ENCODE peak calls at places on chromosomes 4 and X, in five cellular contexts. H is HepG2, Z is SK-N-SH, N is transverse colon, K is H1. G is an unnamed sample.

GRCh38 chr4:8868321-8869001 is 3.2 kb downstream of the HMX1 start:
- DNase-seq in H (no peak), Z (no peak), N (no peak), K (no peak), G (no peak)

GRCh38 chr4:156330436-156331031 is 376.9 kb upstream of the CTSO start:
- DNase-seq in K (no peak), H (no peak), N (peak; percentile 9), Z (no peak), G (no peak)

GRCh38 chr4:123564758-123565346 is 168.3 kb downstream of the SPRY1 start:
- DNase-seq in K (peak; percentile 41), Z (peak; percentile 60), H (peak; percentile 92), N (peak; percentile 66), G (peak; percentile 52)

GRCh38 chr4:119788334-119789266 is 160.0 kb upstream of the PDE5A start:
- DNase-seq in K (no peak), N (no peak), H (no peak), Z (no peak), G (no peak)

GRCh38 chr4:165207431-165208321 is at the start of gene KLHL2:
- DNase-seq in K (no peak), H (peak; percentile 49), N (peak; percentile 85), Z (peak; percentile 95), G (peak; percentile 86)

GRCh38 chr4:47525154-47525819 is 40.2 kb downstream of the ATP10D start:
- DNase-seq in N (no peak), K (no peak), Z (no peak), H (no peak), G (no peak)

GRCh38 chrX:95071052-95071451 is 1397.0 kb downstream of the FAM133A start:
- DNase-seq in K (no peak), Z (no peak), H (no peak), N (no peak), G (no peak)

GRCh38 chrX:56794404-56794803 is 65.4 kb downstream of the NBDY start:
- DNase-seq in K (no peak), N (no peak), H (no peak), Z (no peak), G (peak; percentile 14)

GRCh38 chrX:57528670-57529255 is 63.0 kb upstream of the ZXDB start:
- DNase-seq in Z (no peak), N (no peak), H (peak; percentile 5), K (no peak), G (no peak)

GRCh38 chr4:127936974-127937373 is 28.0 kb downstream of the MFSD8 start:
- DNase-seq in K (no peak), N (no peak), Z (no peak), H (no peak), G (no peak)

GRCh38 chr4:169013396-169013795 is 3.3 kb upstream of the CBR4 start:
- DNase-seq in N (no peak), H (no peak), Z (no peak), K (no peak), G (no peak)

GRCh38 chr4:169008478-169008877 is 1.6 kb downstream of the CBR4 start:
- DNase-seq in K (no peak), Z (no peak), N (no peak), H (no peak), G (no peak)

GRCh38 chr4:169012049-169012448 is 2.0 kb upstream of the CBR4 start:
- DNase-seq in K (no peak), Z (no peak), N (no peak), H (no peak), G (no peak)

GRCh38 chr4:169010125-169011023 is at the start of gene CBR4:
- DNase-seq in K (peak; percentile 98), Z (peak; percentile 86), N (peak; percentile 97), H (peak; percentile 97), G (peak; percentile 98)

GRCh38 chr4:169009281-169010124 is 552 bp downstream of the CBR4 start:
- DNase-seq in H (peak; percentile 63), Z (no peak), N (peak; percentile 70), K (no peak), G (peak; percentile 63)
- TF ChIP-seq CTCF in H (peak; percentile 51), Z (peak; percentile 51), N (no peak), K (peak; percentile 24), G (no peak)

DNA sequence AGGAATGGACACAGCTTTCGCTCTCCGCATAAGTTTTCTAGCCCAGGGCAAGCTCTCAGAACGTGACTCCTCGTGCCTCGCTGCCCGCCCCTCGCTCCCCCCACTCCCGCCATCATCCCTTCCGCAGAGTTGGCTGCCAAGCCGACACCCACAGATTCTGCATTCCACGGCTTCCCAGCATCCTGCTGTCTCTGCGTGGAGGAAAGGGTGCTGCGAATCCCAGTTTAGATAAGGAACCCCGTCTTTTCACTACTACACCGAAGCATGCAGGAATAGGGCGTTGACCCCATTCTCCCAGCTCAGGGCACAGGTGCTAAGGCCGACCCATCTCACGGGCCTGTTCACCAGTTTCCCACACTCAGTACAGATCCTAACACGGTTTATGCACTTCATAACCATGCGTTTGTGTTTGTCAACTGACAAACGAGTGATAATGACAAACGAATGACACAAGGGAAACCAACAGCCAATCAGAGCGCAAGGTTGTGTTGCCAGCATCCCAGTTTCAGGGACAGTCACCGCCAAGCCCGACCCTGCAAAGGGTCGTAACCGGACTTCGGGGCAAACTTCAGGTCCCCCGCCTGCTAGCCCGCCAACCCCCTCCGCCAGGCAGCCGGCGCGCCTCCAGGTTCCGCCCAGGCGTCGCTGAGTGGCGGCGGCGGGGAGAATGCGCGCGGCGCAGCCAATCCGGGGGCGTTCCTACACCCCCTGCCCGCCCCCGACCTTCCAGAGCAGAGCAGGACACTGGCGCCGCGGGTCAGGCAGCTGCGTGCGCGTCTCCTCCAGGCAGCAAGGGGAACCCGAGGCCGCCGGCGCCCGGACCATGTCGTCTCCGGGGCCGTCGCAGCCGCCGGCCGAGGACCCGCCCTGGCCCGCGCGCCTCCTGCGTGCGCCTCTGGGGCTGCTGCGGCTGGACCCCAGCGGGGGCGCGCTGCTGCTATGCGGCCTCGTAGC is at the start of gene CYP2U1:
- DNase-seq in N (peak; percentile 88), Z (peak; percentile 95), H (peak; percentile 68), K (peak; percentile 67), G (peak; percentile 85)
- TF ChIP-seq POLR2AphosphoS5 in N (peak; percentile 64), Z (no peak), H (peak; percentile 40), K (peak; percentile 45), G (peak; percentile 61)

DNA sequence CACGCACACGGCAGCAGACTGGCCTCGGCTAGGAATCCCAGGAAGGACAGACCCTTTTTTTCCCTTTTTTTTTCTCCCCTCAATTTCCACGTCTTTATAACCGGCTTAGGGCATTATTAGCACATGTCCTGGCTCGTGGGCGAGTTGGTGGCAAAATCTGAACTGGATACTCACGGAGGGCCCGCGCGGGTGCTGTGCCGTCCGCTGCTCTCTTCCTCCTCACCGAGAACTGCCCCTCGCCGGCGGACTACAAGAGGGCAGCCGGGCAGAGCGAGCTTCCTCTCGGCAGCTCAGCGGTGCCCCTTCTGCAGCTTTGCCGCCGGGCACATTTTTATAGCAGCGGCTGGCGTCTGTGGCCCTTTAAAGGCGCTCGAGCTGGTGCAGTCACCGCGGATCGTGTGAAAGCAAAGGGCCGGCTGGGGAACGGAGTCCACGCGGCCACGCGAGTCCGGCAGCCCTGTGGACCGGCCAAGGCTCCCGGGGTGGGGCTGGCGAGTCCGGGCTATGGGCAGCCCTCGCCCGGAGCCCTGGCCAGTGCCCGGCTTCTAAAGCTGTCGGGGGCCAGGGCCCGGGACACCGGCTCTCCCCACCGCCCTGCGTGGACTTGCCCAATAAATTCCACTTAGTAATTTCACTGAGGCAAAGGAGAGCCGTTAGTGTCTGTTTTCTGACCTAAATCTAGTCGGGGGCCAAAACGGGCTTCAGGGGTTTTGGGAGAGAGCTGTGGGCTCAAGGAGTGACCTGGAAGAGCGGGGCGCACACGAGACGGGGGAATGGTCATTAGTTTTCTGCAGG is 1.3 kb upstream of the CITED1 start:
- DNase-seq in H (peak; percentile 17), K (no peak), Z (peak; percentile 87), N (peak; percentile 65), G (peak; percentile 63)
- TF ChIP-seq EP300 in H (no peak), K (no peak), Z (no peak), N (no peak), G (no peak)

GRCh38 chrX:8811611-8812010 is 10.4 kb upstream of the FAM9A start:
- DNase-seq in K (no peak), N (no peak), H (no peak), Z (no peak), G (no peak)

GRCh38 chrX:8820910-8821527 is 19.8 kb upstream of the FAM9A start:
- DNase-seq in Z (no peak), N (no peak), H (no peak), K (peak; percentile 23), G (no peak)

GRCh38 chrX:8813036-8813435 is 11.9 kb upstream of the FAM9A start:
- DNase-seq in Z (no peak), K (no peak), N (no peak), H (no peak), G (no peak)

DNA sequence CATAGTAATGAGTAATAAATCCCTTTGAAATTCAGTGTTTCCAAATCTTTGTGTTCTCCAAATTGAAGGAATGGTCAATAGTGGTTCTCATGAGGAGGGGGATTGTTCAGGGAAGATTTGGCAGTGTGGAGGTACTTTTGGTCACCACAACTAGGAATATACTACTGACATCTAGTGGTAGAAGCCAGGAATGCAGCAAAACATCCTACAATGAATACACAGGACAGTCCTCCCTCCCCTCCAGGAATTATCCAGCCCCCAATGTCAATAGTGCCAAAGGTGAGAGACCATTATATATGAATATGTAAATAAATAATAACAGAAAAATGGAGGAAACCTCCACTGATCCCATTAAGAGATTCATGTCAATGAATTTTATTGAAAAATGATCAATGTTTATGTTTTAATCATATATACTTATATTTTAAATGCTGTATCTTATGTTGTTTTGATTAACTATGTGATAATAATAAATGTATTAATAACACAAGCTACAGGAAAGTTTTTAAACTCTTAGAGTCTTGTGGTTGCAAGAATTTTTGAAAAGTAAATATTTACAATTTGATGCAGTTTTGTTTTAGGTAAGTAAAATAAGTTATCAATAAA is 14.4 kb upstream of the FAM9A start:
- DNase-seq in N (no peak), H (peak; percentile 45), Z (peak; percentile 58), K (no peak), G (no peak)
- TF ChIP-seq CTCF in N (peak; percentile 57), H (peak; percentile 66), Z (peak; percentile 87), K (no peak), G (no peak)

DNA sequence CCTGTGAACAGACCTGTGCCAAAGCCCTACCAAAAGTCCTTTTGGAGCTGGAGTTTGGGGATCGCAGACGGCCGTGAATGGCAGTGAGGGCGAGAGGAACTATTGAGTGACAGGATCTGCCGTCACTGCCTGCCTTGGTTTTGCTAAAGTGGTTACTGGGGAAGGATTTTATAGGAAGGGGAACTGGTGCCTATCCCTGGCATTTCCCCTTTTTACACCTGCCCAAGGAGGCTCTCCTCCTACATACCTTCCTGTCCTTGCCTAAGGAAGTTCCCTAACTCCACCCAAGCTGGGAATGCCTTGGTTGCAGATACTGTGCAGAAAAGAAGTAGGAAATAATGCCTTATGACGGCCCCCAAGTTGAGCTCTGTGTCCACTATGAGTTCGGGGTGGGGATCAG is 14.5 kb downstream of the LONRF3 start:
- DNase-seq in N (no peak), Z (no peak), K (no peak), H (no peak), G (no peak)
- TF ChIP-seq POLR2AphosphoS5 in N (no peak), Z (no peak), K (no peak), H (no peak), G (no peak)

GRCh38 chrX:10111364-10112148 is 45.2 kb upstream of the CLCN4 start:
- DNase-seq in K (no peak), H (peak; percentile 32), Z (no peak), N (peak; percentile 56), G (no peak)
- TF ChIP-seq EP300 in K (no peak), H (no peak), Z (no peak), N (no peak), G (no peak)

G was measured in stomach.